ENCODE peak calls at places on chromosomes 3 and 15, in six cellular contexts. Z, K, C, R, U and S are unnamed samples.

GRCh38 chr15:92693922-92694331 is 38.4 kb upstream of the FAM174B start:
- DNase-seq in Z (peak), K (no peak), C (no peak), R (no peak), U (peak), S (no peak)

GRCh38 chr3:14057701-14058100 is 67.0 kb downstream of the CHCHD4 start:
- DNase-seq in Z (no peak), K (peak), C (no peak), R (no peak), U (no peak), S (no peak)

GRCh38 chr15:25883860-25884259 is 20.7 kb upstream of the ATP10A start:
- DNase-seq in Z (peak), K (no peak), C (no peak), R (no peak), U (no peak), S (peak)

GRCh38 chr3:8618950-8619349 is 25.6 kb downstream of the SSUH2 start:
- DNase-seq in Z (no peak), K (no peak), C (no peak), R (no peak), U (no peak), S (no peak)

GRCh38 chr3:141412936-141413354 is 44.6 kb downstream of the ZBTB38 start:
- DNase-seq in Z (peak), K (no peak), C (peak), R (peak), U (no peak), S (no peak)

GRCh38 chr3:150062492-150062891 is 91.8 kb upstream of the PFN2 start:
- DNase-seq in Z (peak), K (no peak), C (no peak), R (no peak), U (no peak), S (no peak)

GRCh38 chr15:91561371-91562100 is 292.0 kb upstream of the SLCO3A1 start:
- DNase-seq in Z (peak), K (no peak), C (peak), R (no peak), U (no peak), S (peak)

GRCh38 chr3:172087827-172088580 is 48.6 kb downstream of the FNDC3B start:
- DNase-seq in Z (no peak), K (no peak), C (peak), R (no peak), U (no peak), S (peak)

GRCh38 chr15:101510212-101511197 is 21.0 kb upstream of the PCSK6 start:
- DNase-seq in Z (no peak), K (no peak), C (no peak), R (no peak), U (no peak), S (no peak)

GRCh38 chr3:42118762-42119361 is 27.7 kb downstream of the TRAK1 start:
- DNase-seq in Z (peak), K (peak), C (peak), R (no peak), U (peak), S (peak)

GRCh38 chr3:153252963-153253362 is 90.9 kb downstream of the RAP2B start:
- DNase-seq in Z (no peak), K (no peak), C (peak), R (no peak), U (no peak), S (no peak)

GRCh38 chr15:25543156-25543555 is 104.3 kb upstream of the UBE3A start:
- DNase-seq in Z (peak), K (no peak), C (no peak), R (peak), U (no peak), S (no peak)

GRCh38 chr15:98375513-98376360 is 272.6 kb upstream of the IGF1R start:
- DNase-seq in Z (no peak), K (no peak), C (no peak), R (no peak), U (no peak), S (no peak)

GRCh38 chr3:98812851-98813374 is 49.8 kb downstream of the ST3GAL6 start:
- DNase-seq in Z (peak), K (peak), C (no peak), R (no peak), U (no peak), S (peak)

GRCh38 chr3:32220006-32220405 is 18.5 kb upstream of the CMTM8 start:
- DNase-seq in Z (no peak), K (no peak), C (peak), R (no peak), U (no peak), S (no peak)

GRCh38 chr3:57048052-57048671 is 12.3 kb upstream of the SPATA12 start:
- DNase-seq in Z (peak), K (no peak), C (no peak), R (no peak), U (no peak), S (no peak)

GRCh38 chr3:128217702-128218475 is 64.6 kb downstream of the EEFSEC start:
- DNase-seq in Z (peak), K (peak), C (no peak), R (no peak), U (no peak), S (no peak)

GRCh38 chr3:54211097-54211496 is 88.7 kb downstream of the CACNA2D3 start:
- DNase-seq in Z (no peak), K (no peak), C (no peak), R (no peak), U (no peak), S (no peak)

GRCh38 chr15:65287515-65287845 is 797 bp upstream of the PARP16 start:
- DNase-seq in Z (peak), K (no peak), C (no peak), R (no peak), U (no peak), S (no peak)

GRCh38 chr3:20141841-20142240 is 44.2 kb downstream of the SGO1 start:
- DNase-seq in Z (peak), K (no peak), C (no peak), R (no peak), U (peak), S (no peak)

GRCh38 chr3:194908972-194909371 is 223.3 kb downstream of the FAM43A start:
- DNase-seq in Z (no peak), K (no peak), C (no peak), R (no peak), U (no peak), S (no peak)

GRCh38 chr3:184563941-184564684 is 2.5 kb downstream of the EPHB3 start:
- DNase-seq in Z (no peak), K (no peak), C (no peak), R (no peak), U (peak), S (no peak)

GRCh38 chr15:37135225-37135624 is 34.9 kb upstream of the MEIS2 start:
- DNase-seq in Z (peak), K (no peak), C (peak), R (no peak), U (no peak), S (peak)

GRCh38 chr3:17070560-17070959 is 185.8 kb downstream of the PLCL2 start:
- DNase-seq in Z (peak), K (peak), C (no peak), R (no peak), U (no peak), S (no peak)

GRCh38 chr15:83194527-83194926 is 13.1 kb downstream of the HDGFL3 start:
- DNase-seq in Z (no peak), K (no peak), C (no peak), R (no peak), U (no peak), S (no peak)

GRCh38 chr3:109071349-109072142 is 46.4 kb downstream of the MORC1 start:
- DNase-seq in Z (no peak), K (no peak), C (peak), R (no peak), U (no peak), S (no peak)

GRCh38 chr3:23800731-23801130 is 5.0 kb upstream of the UBE2E1 start:
- DNase-seq in Z (peak), K (no peak), C (no peak), R (no peak), U (no peak), S (no peak)

GRCh38 chr15:59303641-59304433 is 68.8 kb downstream of the MYO1E start:
- DNase-seq in Z (peak), K (peak), C (no peak), R (no peak), U (no peak), S (no peak)

GRCh38 chr3:172640751-172641150 is 70.1 kb downstream of the NCEH1 start:
- DNase-seq in Z (no peak), K (no peak), C (no peak), R (no peak), U (no peak), S (no peak)

GRCh38 chr3:46916799-46917198 is 39.3 kb downstream of the PTH1R start:
- DNase-seq in Z (no peak), K (no peak), C (no peak), R (no peak), U (no peak), S (no peak)

GRCh38 chr3:63479661-63480035 is 172.8 kb upstream of the SNTN start:
- DNase-seq in Z (no peak), K (no peak), C (no peak), R (no peak), U (no peak), S (no peak)

GRCh38 chr3:10262027-10262426 is 13.8 kb downstream of the TATDN2 start:
- DNase-seq in Z (no peak), K (no peak), C (no peak), R (no peak), U (no peak), S (no peak)

GRCh38 chr3:112001516-112001915 is 2.8 kb downstream of the TAGLN3 start:
- DNase-seq in Z (no peak), K (no peak), C (no peak), R (no peak), U (no peak), S (no peak)

GRCh38 chr3:48433472-48434118 is 3.7 kb upstream of the PLXNB1 start:
- DNase-seq in Z (peak), K (peak), C (peak), R (no peak), U (no peak), S (peak)

GRCh38 chr3:152375546-152375945 is 106.8 kb downstream of the MBNL1 start:
- DNase-seq in Z (peak), K (no peak), C (no peak), R (no peak), U (no peak), S (no peak)

GRCh38 chr15:88985547-88986393 is 72.6 kb upstream of the MFGE8 start:
- DNase-seq in Z (no peak), K (no peak), C (no peak), R (no peak), U (no peak), S (no peak)

GRCh38 chr15:65189102-65189740 is 4.1 kb upstream of the CLPX start:
- DNase-seq in Z (peak), K (peak), C (peak), R (no peak), U (no peak), S (peak)

GRCh38 chr3:45367451-45367850 is 20.9 kb upstream of the LARS2 start:
- DNase-seq in Z (peak), K (no peak), C (peak), R (no peak), U (no peak), S (no peak)

GRCh38 chr15:46365612-46366011 is 730.8 kb downstream of the SQOR start:
- DNase-seq in Z (peak), K (no peak), C (no peak), R (no peak), U (no peak), S (no peak)

GRCh38 chr3:78823859-78824258 is 943.9 kb downstream of the ROBO1 start:
- DNase-seq in Z (peak), K (no peak), C (peak), R (no peak), U (no peak), S (peak)